ENCODE peak calls at places on chromosomes 3 and 15, in eight cellular contexts. D is iPS-NIHi11; Z is aorta; U is RCC 7860; E is NCI-H1092; Q is lower leg skin; L is activated gamma-delta T cell treated with anti-CD3 and anti-CD28 coated beads, Interleukin-2, amount 50 U/mL, for 16 hours; V is Calu3. P is an unnamed sample.

GRCh38 chr3:61927332-61927731 is 366.0 kb downstream of the PTPRG start:
- DNase-seq in D (no peak), Z (peak), U (no peak), E (no peak), Q (peak), L (no peak), V (no peak), P (no peak)

GRCh38 chr3:111151438-111151837 is 79.8 kb downstream of the NECTIN3 start:
- DNase-seq in D (peak), Z (no peak), U (peak), E (no peak), Q (no peak), L (no peak), V (peak), P (no peak)

GRCh38 chr3:162546910-162547309 is 1050.3 kb downstream of the OTOL1 start:
- DNase-seq in D (no peak), Z (no peak), U (no peak), E (no peak), Q (no peak), L (no peak), V (no peak), P (no peak)

GRCh38 chr3:47362704-47363103 is 18.1 kb upstream of the PTPN23 start:
- DNase-seq in D (no peak), Z (no peak), U (no peak), E (no peak), Q (no peak), L (no peak), V (no peak), P (no peak)

GRCh38 chr15:90592144-90592887 is 62.6 kb downstream of the CRTC3 start:
- DNase-seq in D (no peak), Z (no peak), U (peak), E (no peak), Q (peak), L (no peak), V (no peak), P (no peak)

GRCh38 chr3:122497425-122497824 is 17.3 kb downstream of the KPNA1 start:
- DNase-seq in D (no peak), Z (no peak), U (peak), E (no peak), Q (no peak), L (peak), V (no peak), P (no peak)

GRCh38 chr15:99126930-99127329 is 22.1 kb downstream of the SYNM start:
- DNase-seq in D (no peak), Z (no peak), U (no peak), E (no peak), Q (no peak), L (no peak), V (no peak), P (peak)

GRCh38 chr3:149604125-149604851 is 53.5 kb downstream of the WWTR1 start:
- DNase-seq in D (peak), Z (no peak), U (peak), E (no peak), Q (no peak), L (no peak), V (no peak), P (no peak)

GRCh38 chr3:11288021-11288491 is 15.9 kb downstream of the ATG7 start:
- DNase-seq in D (no peak), Z (no peak), U (peak), E (no peak), Q (no peak), L (no peak), V (no peak), P (no peak)

GRCh38 chr15:59216911-59217310 is 10.3 kb downstream of the LDHAL6B start:
- DNase-seq in D (no peak), Z (no peak), U (no peak), E (no peak), Q (no peak), L (no peak), V (no peak), P (no peak)

GRCh38 chr15:66707310-66708160 is 5.5 kb downstream of the SMAD6 start:
- DNase-seq in D (peak), Z (no peak), U (no peak), E (peak), Q (no peak), L (no peak), V (peak), P (no peak)

GRCh38 chr3:63976166-63976861 is 47.0 kb downstream of the PSMD6 start:
- DNase-seq in D (no peak), Z (no peak), U (no peak), E (no peak), Q (no peak), L (no peak), V (no peak), P (no peak)

GRCh38 chr3:19543212-19543841 is 390.7 kb downstream of the EFHB start:
- DNase-seq in D (peak), Z (no peak), U (peak), E (no peak), Q (no peak), L (no peak), V (peak), P (no peak)

GRCh38 chr3:197216914-197217313 is 81.5 kb downstream of the DLG1 start:
- DNase-seq in D (no peak), Z (no peak), U (no peak), E (no peak), Q (no peak), L (no peak), V (no peak), P (no peak)

GRCh38 chr15:89539027-89539426 is 36.2 kb upstream of the TICRR start:
- DNase-seq in D (no peak), Z (no peak), U (no peak), E (no peak), Q (no peak), L (no peak), V (no peak), P (no peak)

GRCh38 chr3:171842864-171843511 is at the start of gene TMEM212:
- DNase-seq in D (peak), Z (no peak), U (peak), E (no peak), Q (no peak), L (no peak), V (no peak), P (no peak)

GRCh38 chr3:73437828-73438227 is 186.9 kb downstream of the PDZRN3 start:
- DNase-seq in D (no peak), Z (no peak), U (no peak), E (no peak), Q (no peak), L (no peak), V (no peak), P (no peak)

GRCh38 chr15:70284438-70285214 is 186.9 kb upstream of the TLE3 start:
- DNase-seq in D (no peak), Z (peak), U (no peak), E (no peak), Q (peak), L (no peak), V (no peak), P (no peak)

GRCh38 chr15:20357139-20358065 is 184.2 kb downstream of the GOLGA6L6 start:
- DNase-seq in D (no peak), Z (peak), U (no peak), E (no peak), Q (peak), L (no peak), V (no peak), P (peak)

GRCh38 chr3:127711021-127711420 is 38.3 kb downstream of the ABTB1 start:
- DNase-seq in D (no peak), Z (no peak), U (no peak), E (no peak), Q (peak), L (no peak), V (no peak), P (peak)

GRCh38 chr3:166085164-166085830 is 248.1 kb upstream of the BCHE start:
- DNase-seq in D (no peak), Z (no peak), U (no peak), E (no peak), Q (no peak), L (no peak), V (no peak), P (no peak)

GRCh38 chr15:92813440-92813839 is 86.7 kb upstream of the CHD2 start:
- DNase-seq in D (no peak), Z (no peak), U (no peak), E (no peak), Q (no peak), L (no peak), V (no peak), P (no peak)

GRCh38 chr3:122356402-122356801 is 26.6 kb downstream of the MIX23 start:
- DNase-seq in D (peak), Z (no peak), U (no peak), E (peak), Q (no peak), L (no peak), V (peak), P (no peak)

GRCh38 chr15:66931768-66932633 is 133.4 kb upstream of the SMAD3 start:
- DNase-seq in D (peak), Z (peak), U (peak), E (no peak), Q (peak), L (no peak), V (peak), P (no peak)

GRCh38 chr3:93867425-93867824 is 106.3 kb downstream of the PROS1 start:
- DNase-seq in D (no peak), Z (no peak), U (no peak), E (no peak), Q (no peak), L (no peak), V (no peak), P (no peak)

GRCh38 chr15:96789999-96790398 is 459.5 kb downstream of the NR2F2 start:
- DNase-seq in D (no peak), Z (no peak), U (no peak), E (no peak), Q (no peak), L (no peak), V (peak), P (no peak)

GRCh38 chr15:99958426-99959097 is 225.3 kb upstream of the LYSMD4 start:
- DNase-seq in D (peak), Z (no peak), U (no peak), E (no peak), Q (peak), L (no peak), V (no peak), P (no peak)

GRCh38 chr3:99111235-99111634 is 209.7 kb upstream of the DCBLD2 start:
- DNase-seq in D (no peak), Z (no peak), U (no peak), E (no peak), Q (no peak), L (no peak), V (no peak), P (no peak)

GRCh38 chr15:68200016-68200861 is 4.9 kb downstream of the CALML4 start:
- DNase-seq in D (peak), Z (no peak), U (no peak), E (no peak), Q (no peak), L (no peak), V (no peak), P (peak)

GRCh38 chr3:46678280-46678679 is 15.2 kb downstream of the ALS2CL start:
- DNase-seq in D (no peak), Z (no peak), U (no peak), E (no peak), Q (no peak), L (no peak), V (no peak), P (no peak)

GRCh38 chr3:129276385-129276784 is 2.3 kb upstream of the HMCES start:
- DNase-seq in D (no peak), Z (no peak), U (no peak), E (no peak), Q (peak), L (no peak), V (no peak), P (no peak)

GRCh38 chr3:124700880-124701684 is 29.2 kb upstream of the UMPS start:
- DNase-seq in D (peak), Z (no peak), U (peak), E (no peak), Q (no peak), L (no peak), V (no peak), P (no peak)